ENCODE peak calls at places on chromosome 19, in five cellular contexts. One of them, this sample, is unnamed. For H3K27me3 and H3K9me3, the result is how much of the 10 kb centered on the place peaks cover.

GRCh38 chr19:8083141-8083540 is 30.6 kb downstream of the CCL25 start:
- DNase-seq in PC-3: no peak
- DNase-seq in neural progenitor cell: no peak
- DNase-seq in mammary epithelial cell: no peak
- DNase-seq in PC-9: no peak
- DNase-seq in this sample: no peak

GRCh38 chr19:45632468-45633196 is 6.6 kb downstream of the EML2 start:
- DNase-seq in PC-9: peak
- DNase-seq in mammary epithelial cell: peak
- DNase-seq in neural progenitor cell: peak
- DNase-seq in PC-3: peak
- DNase-seq in this sample: peak

GRCh38 chr19:19575411-19575810 is 37.3 kb downstream of the CILP2 start:
- DNase-seq in neural progenitor cell: peak
- DNase-seq in mammary epithelial cell: no peak
- DNase-seq in PC-3: no peak
- DNase-seq in PC-9: no peak
- DNase-seq in this sample: no peak

GRCh38 chr19:8638078-8638619 is 7.7 kb downstream of the NFILZ start:
- DNase-seq in PC-3: peak
- DNase-seq in mammary epithelial cell: no peak
- DNase-seq in PC-9: peak
- DNase-seq in neural progenitor cell: no peak
- DNase-seq in this sample: no peak

GRCh38 chr19:40750035-40750284 is 317 bp downstream of the ACTMAP start:
- DNase-seq in PC-3: peak
- DNase-seq in mammary epithelial cell: peak
- DNase-seq in neural progenitor cell: no peak
- DNase-seq in PC-9: no peak
- DNase-seq in this sample: no peak

GRCh38 chr19:1929051-1929742 is 11.8 kb upstream of the CSNK1G2 start:
- DNase-seq in neural progenitor cell: peak
- DNase-seq in PC-3: peak
- DNase-seq in PC-9: peak
- DNase-seq in mammary epithelial cell: peak
- DNase-seq in this sample: peak

GRCh38 chr19:42108527-42109389 is 23.5 kb downstream of the POU2F2 start:
- DNase-seq in PC-9: peak
- DNase-seq in mammary epithelial cell: peak
- DNase-seq in neural progenitor cell: peak
- DNase-seq in PC-3: peak
- DNase-seq in this sample: peak

GRCh38 chr19:49119411-49120324 is at the start of gene PPFIA3:
- DNase-seq in neural progenitor cell: peak
- DNase-seq in PC-3: peak
- DNase-seq in PC-9: peak
- DNase-seq in mammary epithelial cell: peak
- DNase-seq in this sample: no peak

GRCh38 chr19:6696239-6696820 is 24.1 kb downstream of the C3 start:
- DNase-seq in mammary epithelial cell: no peak
- DNase-seq in PC-3: no peak
- DNase-seq in PC-9: no peak
- DNase-seq in neural progenitor cell: no peak
- DNase-seq in this sample: no peak

GRCh38 chr19:29260477-29261317 is 47.7 kb upstream of the UQCRFS1 start:
- DNase-seq in neural progenitor cell: peak
- DNase-seq in PC-9: no peak
- DNase-seq in PC-3: no peak
- DNase-seq in mammary epithelial cell: no peak
- DNase-seq in this sample: peak

GRCh38 chr19:46753420-46754155 is 7.3 kb upstream of the STRN4 start:
- DNase-seq in neural progenitor cell: peak
- DNase-seq in mammary epithelial cell: peak
- DNase-seq in PC-3: peak
- DNase-seq in PC-9: peak
- DNase-seq in this sample: peak

GRCh38 chr19:16301999-16302694 is 22.5 kb upstream of the KLF2 start:
- DNase-seq in PC-3: peak
- DNase-seq in neural progenitor cell: no peak
- DNase-seq in mammary epithelial cell: peak
- DNase-seq in PC-9: peak
- DNase-seq in this sample: no peak

GRCh38 chr19:19315444-19315843 is 4.9 kb downstream of the SUGP1 start:
- DNase-seq in neural progenitor cell: no peak
- DNase-seq in PC-9: no peak
- DNase-seq in PC-3: no peak
- DNase-seq in mammary epithelial cell: no peak
- DNase-seq in this sample: no peak

GRCh38 chr19:16315825-16316505 is 8.7 kb upstream of the KLF2 start:
- DNase-seq in neural progenitor cell: no peak
- DNase-seq in PC-9: no peak
- DNase-seq in PC-3: peak
- DNase-seq in mammary epithelial cell: peak
- DNase-seq in this sample: no peak

GRCh38 chr19:49338023-49338677 is 2.9 kb downstream of the CD37 start:
- DNase-seq in mammary epithelial cell: no peak
- DNase-seq in neural progenitor cell: peak
- DNase-seq in PC-3: no peak
- DNase-seq in PC-9: no peak
- DNase-seq in this sample: no peak

GRCh38 chr19:35693835-35694599 is 10.3 kb upstream of the ZBTB32 start:
- DNase-seq in PC-9: peak
- DNase-seq in PC-3: peak
- DNase-seq in neural progenitor cell: peak
- DNase-seq in mammary epithelial cell: peak
- DNase-seq in this sample: peak

GRCh38 chr19:45524575-45525129 is 17.4 kb downstream of the VASP start:
- DNase-seq in PC-9: no peak
- DNase-seq in mammary epithelial cell: no peak
- DNase-seq in neural progenitor cell: no peak
- DNase-seq in PC-3: no peak
- DNase-seq in this sample: no peak

DNA sequence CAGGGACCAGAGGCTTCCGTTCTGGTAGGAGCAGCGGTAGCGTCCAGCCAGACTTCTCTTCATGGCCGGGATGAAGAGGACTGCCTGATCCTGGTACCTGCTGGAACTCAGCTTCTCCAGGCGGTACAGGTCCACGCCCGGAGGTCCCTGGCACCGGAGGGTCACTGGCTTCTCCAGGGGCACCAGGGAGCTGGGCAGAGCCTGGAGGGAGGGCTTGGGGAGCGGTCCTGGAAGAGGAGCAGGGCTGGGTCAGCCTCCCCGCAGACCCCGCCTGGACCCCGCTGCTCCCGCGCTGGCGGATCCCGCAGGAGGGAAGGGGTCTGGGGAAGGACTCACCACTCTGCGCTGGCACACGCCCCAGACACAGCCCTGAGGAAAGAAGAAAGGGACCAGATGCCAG is 5.9 kb downstream of the GP6 start:
- DNase-seq in neural progenitor cell: no peak
- DNase-seq in PC-9: no peak
- DNase-seq in mammary epithelial cell: no peak
- DNase-seq in PC-3: no peak
- DNase-seq in this sample: no peak
- H3K27me3 ChIP-seq in neural progenitor cell: under half
- H3K27me3 ChIP-seq in PC-9: under half
- H3K27me3 ChIP-seq in mammary epithelial cell: under half
- H3K27me3 ChIP-seq in PC-3: under half
- H3K27me3 ChIP-seq in this sample: under half

GRCh38 chr19:50551713-50552187 is 16.5 kb downstream of the LRRC4B start:
- DNase-seq in PC-9: no peak
- DNase-seq in neural progenitor cell: peak
- DNase-seq in mammary epithelial cell: no peak
- DNase-seq in PC-3: no peak
- DNase-seq in this sample: no peak
- TF ChIP-seq EZH2 in PC-9: no peak
- TF ChIP-seq EZH2 in neural progenitor cell: no peak
- TF ChIP-seq EZH2 in mammary epithelial cell: no peak
- TF ChIP-seq EZH2 in PC-3: no peak
- TF ChIP-seq EZH2 in this sample: no peak

GRCh38 chr19:56423985-56424353 is 19.8 kb downstream of the ZNF583 start:
- DNase-seq in PC-9: no peak
- DNase-seq in PC-3: no peak
- DNase-seq in mammary epithelial cell: no peak
- DNase-seq in neural progenitor cell: no peak
- DNase-seq in this sample: no peak

GRCh38 chr19:56423276-56423984 is 19.3 kb downstream of the ZNF583 start:
- DNase-seq in PC-3: no peak
- DNase-seq in mammary epithelial cell: no peak
- DNase-seq in neural progenitor cell: no peak
- DNase-seq in PC-9: no peak
- DNase-seq in this sample: no peak
- H3K9me3 ChIP-seq in PC-3: half or more
- H3K9me3 ChIP-seq in mammary epithelial cell: half or more
- H3K9me3 ChIP-seq in neural progenitor cell: half or more
- H3K9me3 ChIP-seq in PC-9: half or more
- H3K9me3 ChIP-seq in this sample: half or more

DNA sequence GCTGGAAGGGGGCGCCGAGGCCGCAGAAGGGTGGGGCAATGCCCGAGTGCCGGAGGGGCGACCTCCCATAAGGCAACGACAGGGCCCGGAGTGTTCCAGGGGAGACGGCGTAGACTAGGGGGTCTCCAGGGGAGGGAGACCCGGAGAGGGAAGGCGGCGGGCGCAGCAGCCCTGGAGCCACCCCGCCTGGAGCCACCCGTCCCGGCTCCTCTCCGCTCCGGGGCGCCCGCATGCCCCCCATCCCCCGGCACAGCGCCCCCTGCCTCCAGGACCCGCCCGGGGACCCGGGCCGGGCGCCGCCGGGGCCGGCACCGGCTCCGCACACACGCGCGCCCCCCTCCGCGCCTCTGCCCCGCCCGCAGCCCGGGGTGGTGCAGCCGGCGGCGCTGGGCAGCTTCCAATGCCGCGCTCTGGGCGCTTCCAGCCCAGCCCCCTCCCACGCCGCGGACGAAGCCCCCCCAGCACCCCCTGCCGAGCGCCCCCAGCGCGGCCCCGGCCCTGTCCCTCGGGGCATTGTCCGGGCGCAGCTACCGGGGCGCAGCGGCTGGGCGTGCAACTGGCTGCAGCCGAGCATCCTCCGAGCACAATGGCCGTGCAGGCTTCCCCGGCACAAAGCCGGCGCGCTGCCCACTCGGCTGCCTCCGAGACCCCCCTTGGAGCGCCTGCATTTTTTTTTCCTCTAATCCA is 519 bp downstream of the PTPRS start:
- DNase-seq in PC-3: peak
- DNase-seq in PC-9: peak
- DNase-seq in mammary epithelial cell: no peak
- DNase-seq in neural progenitor cell: peak
- DNase-seq in this sample: no peak
- H3K27me3 ChIP-seq in PC-3: under half
- H3K27me3 ChIP-seq in PC-9: under half
- H3K27me3 ChIP-seq in mammary epithelial cell: under half
- H3K27me3 ChIP-seq in neural progenitor cell: under half
- H3K27me3 ChIP-seq in this sample: under half

GRCh38 chr19:3099347-3100145 is 5.4 kb downstream of the GNA11 start:
- DNase-seq in PC-9: no peak
- DNase-seq in PC-3: no peak
- DNase-seq in neural progenitor cell: no peak
- DNase-seq in mammary epithelial cell: no peak
- DNase-seq in this sample: no peak
- TF ChIP-seq EZH2 in PC-9: no peak
- TF ChIP-seq EZH2 in PC-3: no peak
- TF ChIP-seq EZH2 in neural progenitor cell: no peak
- TF ChIP-seq EZH2 in mammary epithelial cell: no peak
- TF ChIP-seq EZH2 in this sample: no peak

GRCh38 chr19:57642396-57643046 is 9.6 kb downstream of the ZNF211 start:
- DNase-seq in mammary epithelial cell: peak
- DNase-seq in PC-9: no peak
- DNase-seq in neural progenitor cell: no peak
- DNase-seq in PC-3: no peak
- DNase-seq in this sample: no peak
- H3K9me3 ChIP-seq in mammary epithelial cell: under half
- H3K9me3 ChIP-seq in PC-9: under half
- H3K9me3 ChIP-seq in neural progenitor cell: under half
- H3K9me3 ChIP-seq in PC-3: under half
- H3K9me3 ChIP-seq in this sample: under half

GRCh38 chr19:38559428-38560401 is 58.0 kb downstream of the MAP4K1 start:
- DNase-seq in mammary epithelial cell: peak
- DNase-seq in PC-9: no peak
- DNase-seq in neural progenitor cell: no peak
- DNase-seq in PC-3: no peak
- DNase-seq in this sample: no peak

GRCh38 chr19:38555200-38555599 is 62.6 kb downstream of the MAP4K1 start:
- DNase-seq in neural progenitor cell: no peak
- DNase-seq in PC-9: no peak
- DNase-seq in mammary epithelial cell: no peak
- DNase-seq in PC-3: no peak
- DNase-seq in this sample: no peak

GRCh38 chr19:38554676-38555141 is 63.0 kb downstream of the MAP4K1 start:
- DNase-seq in PC-3: no peak
- DNase-seq in mammary epithelial cell: no peak
- DNase-seq in PC-9: no peak
- DNase-seq in neural progenitor cell: no peak
- DNase-seq in this sample: no peak

GRCh38 chr19:38556521-38557174 is 61.1 kb downstream of the MAP4K1 start:
- DNase-seq in PC-3: no peak
- DNase-seq in neural progenitor cell: no peak
- DNase-seq in PC-9: no peak
- DNase-seq in mammary epithelial cell: peak
- DNase-seq in this sample: no peak

GRCh38 chr19:38557205-38557799 is 60.5 kb downstream of the MAP4K1 start:
- DNase-seq in mammary epithelial cell: no peak
- DNase-seq in PC-3: peak
- DNase-seq in PC-9: peak
- DNase-seq in neural progenitor cell: no peak
- DNase-seq in this sample: no peak
- H3K27me3 ChIP-seq in mammary epithelial cell: under half
- H3K27me3 ChIP-seq in PC-3: under half
- H3K27me3 ChIP-seq in PC-9: under half
- H3K27me3 ChIP-seq in neural progenitor cell: under half
- H3K27me3 ChIP-seq in this sample: under half

GRCh38 chr19:11480927-11481776 is at the start of gene ELAVL3:
- DNase-seq in neural progenitor cell: peak
- DNase-seq in PC-3: no peak
- DNase-seq in PC-9: no peak
- DNase-seq in mammary epithelial cell: no peak
- DNase-seq in this sample: no peak
- TF ChIP-seq EZH2 in neural progenitor cell: peak
- TF ChIP-seq EZH2 in PC-3: no peak
- TF ChIP-seq EZH2 in PC-9: no peak
- TF ChIP-seq EZH2 in mammary epithelial cell: peak
- TF ChIP-seq EZH2 in this sample: no peak

DNA sequence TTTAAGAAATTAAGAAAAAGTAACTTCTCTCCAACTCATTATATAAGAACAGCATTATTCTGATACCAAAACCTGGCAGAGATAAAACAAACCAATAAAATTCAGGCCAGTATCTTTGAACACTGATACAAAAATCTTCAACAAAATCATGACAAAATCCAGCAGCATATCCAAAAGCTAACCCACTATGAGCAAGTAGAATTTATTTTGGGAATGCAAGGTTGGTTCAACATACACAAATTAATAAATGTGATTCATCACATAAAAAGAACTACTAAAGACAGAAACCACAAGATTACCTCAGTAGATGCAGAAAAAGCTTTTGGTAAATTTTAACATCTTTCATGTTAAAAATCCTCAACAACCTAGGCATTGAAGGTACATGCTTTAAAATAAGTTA is 12.3 kb downstream of the ZNF91 start:
- DNase-seq in neural progenitor cell: no peak
- DNase-seq in PC-3: no peak
- DNase-seq in PC-9: no peak
- DNase-seq in mammary epithelial cell: no peak
- DNase-seq in this sample: no peak
- H3K9me3 ChIP-seq in neural progenitor cell: under half
- H3K9me3 ChIP-seq in PC-3: half or more
- H3K9me3 ChIP-seq in PC-9: half or more
- H3K9me3 ChIP-seq in mammary epithelial cell: half or more
- H3K9me3 ChIP-seq in this sample: half or more